ENCODE peak calls at places on chromosomes 6 and 20, in eight cellular contexts. One of them, this sample, is unnamed.

GRCh38 chr20:7976015-7976414 is 35.8 kb upstream of the HAO1 start:
- DNase-seq in cardiac muscle cell: no peak
- DNase-seq in endodermal cell: no peak
- DNase-seq in heart left ventricle: no peak
- DNase-seq in fibroblast of lung: no peak
- DNase-seq in fibroblast of villous mesenchyme: no peak
- DNase-seq in uterus: no peak
- DNase-seq in AG09309: no peak
- DNase-seq in this sample: peak

GRCh38 chr6:149454405-149454848 is 30.4 kb downstream of the ZC3H12D start:
- DNase-seq in cardiac muscle cell: no peak
- DNase-seq in endodermal cell: no peak
- DNase-seq in heart left ventricle: peak
- DNase-seq in fibroblast of lung: peak
- DNase-seq in fibroblast of villous mesenchyme: peak
- DNase-seq in uterus: peak
- DNase-seq in AG09309: peak
- DNase-seq in this sample: peak

GRCh38 chr20:37781626-37782025 is 87.8 kb downstream of the CTNNBL1 start:
- DNase-seq in cardiac muscle cell: no peak
- DNase-seq in endodermal cell: no peak
- DNase-seq in heart left ventricle: no peak
- DNase-seq in fibroblast of lung: peak
- DNase-seq in fibroblast of villous mesenchyme: no peak
- DNase-seq in uterus: no peak
- DNase-seq in AG09309: no peak
- DNase-seq in this sample: peak

GRCh38 chr20:12594410-12595130 is 414.2 kb upstream of the SPTLC3 start:
- DNase-seq in cardiac muscle cell: peak
- DNase-seq in endodermal cell: no peak
- DNase-seq in heart left ventricle: no peak
- DNase-seq in fibroblast of lung: no peak
- DNase-seq in fibroblast of villous mesenchyme: peak
- DNase-seq in uterus: no peak
- DNase-seq in AG09309: no peak
- DNase-seq in this sample: no peak

GRCh38 chr6:125307150-125307838 is 5.5 kb upstream of the HDDC2 start:
- DNase-seq in cardiac muscle cell: no peak
- DNase-seq in endodermal cell: no peak
- DNase-seq in heart left ventricle: no peak
- DNase-seq in fibroblast of lung: peak
- DNase-seq in fibroblast of villous mesenchyme: peak
- DNase-seq in uterus: no peak
- DNase-seq in AG09309: no peak
- DNase-seq in this sample: peak

GRCh38 chr6:139801571-139802321 is 427.3 kb upstream of the CITED2 start:
- DNase-seq in cardiac muscle cell: peak
- DNase-seq in endodermal cell: peak
- DNase-seq in heart left ventricle: no peak
- DNase-seq in fibroblast of lung: peak
- DNase-seq in fibroblast of villous mesenchyme: peak
- DNase-seq in uterus: no peak
- DNase-seq in AG09309: no peak
- DNase-seq in this sample: peak

GRCh38 chr20:34040300-34041015 is 46.7 kb downstream of the RALY start:
- DNase-seq in cardiac muscle cell: peak
- DNase-seq in endodermal cell: no peak
- DNase-seq in heart left ventricle: no peak
- DNase-seq in fibroblast of lung: no peak
- DNase-seq in fibroblast of villous mesenchyme: no peak
- DNase-seq in uterus: no peak
- DNase-seq in AG09309: no peak
- DNase-seq in this sample: no peak

GRCh38 chr6:235763-236360 is 56.4 kb upstream of the DUSP22 start:
- DNase-seq in cardiac muscle cell: no peak
- DNase-seq in endodermal cell: peak
- DNase-seq in heart left ventricle: no peak
- DNase-seq in fibroblast of lung: peak
- DNase-seq in fibroblast of villous mesenchyme: peak
- DNase-seq in uterus: no peak
- DNase-seq in AG09309: no peak
- DNase-seq in this sample: peak

GRCh38 chr6:97850458-97851218 is 567.6 kb upstream of the MMS22L start:
- DNase-seq in cardiac muscle cell: no peak
- DNase-seq in endodermal cell: no peak
- DNase-seq in heart left ventricle: no peak
- DNase-seq in fibroblast of lung: peak
- DNase-seq in fibroblast of villous mesenchyme: peak
- DNase-seq in uterus: no peak
- DNase-seq in AG09309: no peak
- DNase-seq in this sample: peak

GRCh38 chr20:63303095-63303666 is 10.2 kb downstream of the COL20A1 start:
- DNase-seq in cardiac muscle cell: no peak
- DNase-seq in endodermal cell: no peak
- DNase-seq in heart left ventricle: no peak
- DNase-seq in fibroblast of lung: no peak
- DNase-seq in fibroblast of villous mesenchyme: no peak
- DNase-seq in uterus: no peak
- DNase-seq in AG09309: no peak
- DNase-seq in this sample: no peak

DNA sequence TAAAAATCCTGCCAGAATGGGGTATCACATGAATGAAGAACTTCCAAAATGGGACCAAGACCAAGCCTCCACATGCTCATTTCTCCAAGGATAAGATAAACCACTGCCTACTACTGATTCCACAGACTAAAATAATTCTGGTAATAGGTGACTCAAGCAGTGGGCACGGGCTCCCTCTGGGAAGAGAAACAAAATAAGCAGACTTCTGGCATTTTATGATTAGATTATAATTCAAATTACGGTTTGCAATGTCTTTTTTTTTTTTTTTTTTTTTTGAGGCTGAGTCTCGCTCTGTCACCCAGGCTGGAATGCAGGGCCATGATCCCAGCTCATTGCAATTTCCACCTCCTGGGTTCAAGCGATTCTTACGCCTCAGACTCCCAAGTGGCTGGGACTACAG is 16.0 kb downstream of the UQCC1 start:
- DNase-seq in cardiac muscle cell: no peak
- DNase-seq in endodermal cell: no peak
- DNase-seq in heart left ventricle: no peak
- DNase-seq in fibroblast of lung: peak
- DNase-seq in fibroblast of villous mesenchyme: no peak
- DNase-seq in uterus: no peak
- DNase-seq in AG09309: peak
- DNase-seq in this sample: peak
- TF ChIP-seq CTCF in cardiac muscle cell: peak
- TF ChIP-seq CTCF in endodermal cell: no peak
- TF ChIP-seq CTCF in heart left ventricle: no peak
- TF ChIP-seq CTCF in fibroblast of lung: no peak
- TF ChIP-seq CTCF in fibroblast of villous mesenchyme: no peak
- TF ChIP-seq CTCF in uterus: no peak
- TF ChIP-seq CTCF in AG09309: peak
- TF ChIP-seq CTCF in this sample: peak

GRCh38 chr20:17320456-17320855 is 93.6 kb downstream of the PCSK2 start:
- DNase-seq in cardiac muscle cell: no peak
- DNase-seq in endodermal cell: no peak
- DNase-seq in heart left ventricle: no peak
- DNase-seq in fibroblast of lung: no peak
- DNase-seq in fibroblast of villous mesenchyme: no peak
- DNase-seq in uterus: no peak
- DNase-seq in AG09309: no peak
- DNase-seq in this sample: no peak

GRCh38 chr20:17316316-17317038 is 89.6 kb downstream of the PCSK2 start:
- DNase-seq in cardiac muscle cell: no peak
- DNase-seq in endodermal cell: no peak
- DNase-seq in heart left ventricle: no peak
- DNase-seq in fibroblast of lung: no peak
- DNase-seq in fibroblast of villous mesenchyme: no peak
- DNase-seq in uterus: no peak
- DNase-seq in AG09309: no peak
- DNase-seq in this sample: no peak

GRCh38 chr20:17314262-17314661 is 87.4 kb downstream of the PCSK2 start:
- DNase-seq in cardiac muscle cell: no peak
- DNase-seq in endodermal cell: no peak
- DNase-seq in heart left ventricle: no peak
- DNase-seq in fibroblast of lung: no peak
- DNase-seq in fibroblast of villous mesenchyme: no peak
- DNase-seq in uterus: no peak
- DNase-seq in AG09309: no peak
- DNase-seq in this sample: no peak

GRCh38 chr20:17315491-17316231 is 88.8 kb downstream of the PCSK2 start:
- DNase-seq in cardiac muscle cell: no peak
- DNase-seq in endodermal cell: no peak
- DNase-seq in heart left ventricle: no peak
- DNase-seq in fibroblast of lung: no peak
- DNase-seq in fibroblast of villous mesenchyme: no peak
- DNase-seq in uterus: no peak
- DNase-seq in AG09309: no peak
- DNase-seq in this sample: no peak
- H3K4me3 ChIP-seq in cardiac muscle cell: no peak
- H3K4me3 ChIP-seq in endodermal cell: no peak
- H3K4me3 ChIP-seq in heart left ventricle: no peak
- H3K4me3 ChIP-seq in fibroblast of lung: no peak
- H3K4me3 ChIP-seq in fibroblast of villous mesenchyme: no peak
- H3K4me3 ChIP-seq in uterus: no peak
- H3K4me3 ChIP-seq in AG09309: no peak
- H3K4me3 ChIP-seq in this sample: no peak

GRCh38 chr6:28002181-28002580 is 45.1 kb downstream of the OR2B6 start:
- DNase-seq in cardiac muscle cell: no peak
- DNase-seq in endodermal cell: no peak
- DNase-seq in heart left ventricle: no peak
- DNase-seq in fibroblast of lung: no peak
- DNase-seq in fibroblast of villous mesenchyme: no peak
- DNase-seq in uterus: no peak
- DNase-seq in AG09309: no peak
- DNase-seq in this sample: no peak
- TF ChIP-seq CTCF in cardiac muscle cell: no peak
- TF ChIP-seq CTCF in endodermal cell: no peak
- TF ChIP-seq CTCF in heart left ventricle: no peak
- TF ChIP-seq CTCF in fibroblast of lung: no peak
- TF ChIP-seq CTCF in fibroblast of villous mesenchyme: no peak
- TF ChIP-seq CTCF in uterus: no peak
- TF ChIP-seq CTCF in AG09309: no peak
- TF ChIP-seq CTCF in this sample: no peak

DNA sequence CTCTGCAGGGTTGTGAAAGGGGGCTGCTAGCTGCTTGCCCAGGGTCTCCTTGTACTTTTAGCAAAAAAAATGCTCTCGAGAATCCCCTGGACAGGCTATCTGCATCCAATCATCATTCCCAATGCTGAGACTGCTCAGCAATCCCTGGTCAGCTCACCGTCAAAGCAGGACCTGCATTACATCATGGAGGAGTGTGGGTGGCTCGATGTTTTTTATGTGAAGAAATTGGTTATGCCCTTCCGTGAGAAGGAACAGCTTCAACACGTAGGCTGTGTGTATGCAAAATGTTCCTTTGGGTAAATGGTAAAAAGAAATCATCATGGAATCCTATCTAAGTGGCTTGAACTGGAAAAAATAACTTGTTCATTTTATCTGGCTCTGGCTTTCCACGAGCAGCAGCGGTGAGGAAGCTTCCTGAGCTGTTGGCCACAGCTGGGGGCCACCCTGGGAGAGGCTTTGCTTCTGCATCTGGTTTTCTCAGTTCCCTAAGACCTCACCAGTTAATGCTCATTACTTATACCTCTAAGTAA is 111.4 kb downstream of the FYN start:
- DNase-seq in cardiac muscle cell: no peak
- DNase-seq in endodermal cell: no peak
- DNase-seq in heart left ventricle: no peak
- DNase-seq in fibroblast of lung: peak
- DNase-seq in fibroblast of villous mesenchyme: peak
- DNase-seq in uterus: no peak
- DNase-seq in AG09309: no peak
- DNase-seq in this sample: peak
- H3K4me3 ChIP-seq in cardiac muscle cell: no peak
- H3K4me3 ChIP-seq in endodermal cell: no peak
- H3K4me3 ChIP-seq in heart left ventricle: no peak
- H3K4me3 ChIP-seq in fibroblast of lung: no peak
- H3K4me3 ChIP-seq in fibroblast of villous mesenchyme: no peak
- H3K4me3 ChIP-seq in uterus: no peak
- H3K4me3 ChIP-seq in AG09309: no peak
- H3K4me3 ChIP-seq in this sample: no peak

GRCh38 chr6:110996661-110997060 is 14.8 kb downstream of the RPF2 start:
- DNase-seq in cardiac muscle cell: no peak
- DNase-seq in endodermal cell: no peak
- DNase-seq in heart left ventricle: no peak
- DNase-seq in fibroblast of lung: no peak
- DNase-seq in fibroblast of villous mesenchyme: no peak
- DNase-seq in uterus: no peak
- DNase-seq in AG09309: no peak
- DNase-seq in this sample: no peak

DNA sequence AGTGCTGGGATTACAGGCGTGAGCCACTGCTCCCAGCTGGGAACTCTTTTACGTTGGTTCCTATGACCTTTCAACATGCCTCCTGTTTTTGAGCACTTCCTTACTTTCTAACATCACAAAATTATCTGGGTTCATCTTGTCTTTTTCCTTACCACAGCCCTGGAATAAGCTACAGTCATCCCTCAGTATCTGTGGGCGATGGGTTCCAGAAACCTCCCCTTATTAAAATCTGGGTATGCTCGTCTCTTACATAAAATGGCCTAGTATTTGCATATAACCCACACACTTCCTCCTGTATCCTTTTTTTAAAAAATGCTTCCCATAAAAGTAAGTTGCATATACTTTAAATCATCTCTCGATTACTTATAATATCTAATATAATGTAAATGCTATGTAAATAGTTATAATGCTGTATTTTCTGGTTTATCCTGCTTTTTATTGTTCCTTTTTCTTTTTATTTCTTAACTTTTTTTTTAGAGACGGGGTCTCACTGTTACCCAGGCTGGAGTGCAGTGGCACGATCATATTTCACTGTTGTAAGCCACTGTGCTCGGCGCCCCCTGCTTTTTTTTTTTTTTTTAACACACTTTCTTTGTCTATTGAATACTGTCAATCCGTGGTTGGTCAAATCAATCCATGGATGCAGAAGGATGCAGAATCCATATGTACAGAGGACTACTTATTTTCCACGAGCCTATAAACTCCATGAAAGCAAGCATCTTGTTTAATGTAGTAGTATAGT is 9.2 kb downstream of the RPF2 start:
- DNase-seq in cardiac muscle cell: no peak
- DNase-seq in endodermal cell: no peak
- DNase-seq in heart left ventricle: no peak
- DNase-seq in fibroblast of lung: no peak
- DNase-seq in fibroblast of villous mesenchyme: no peak
- DNase-seq in uterus: no peak
- DNase-seq in AG09309: no peak
- DNase-seq in this sample: no peak
- TF ChIP-seq CTCF in cardiac muscle cell: no peak
- TF ChIP-seq CTCF in endodermal cell: peak
- TF ChIP-seq CTCF in heart left ventricle: no peak
- TF ChIP-seq CTCF in fibroblast of lung: no peak
- TF ChIP-seq CTCF in fibroblast of villous mesenchyme: no peak
- TF ChIP-seq CTCF in uterus: no peak
- TF ChIP-seq CTCF in AG09309: no peak
- TF ChIP-seq CTCF in this sample: no peak

GRCh38 chr6:34083227-34083889 is 62.5 kb downstream of the GRM4 start:
- DNase-seq in cardiac muscle cell: no peak
- DNase-seq in endodermal cell: no peak
- DNase-seq in heart left ventricle: no peak
- DNase-seq in fibroblast of lung: no peak
- DNase-seq in fibroblast of villous mesenchyme: no peak
- DNase-seq in uterus: no peak
- DNase-seq in AG09309: no peak
- DNase-seq in this sample: no peak
- H3K4me3 ChIP-seq in cardiac muscle cell: no peak
- H3K4me3 ChIP-seq in endodermal cell: no peak
- H3K4me3 ChIP-seq in heart left ventricle: no peak
- H3K4me3 ChIP-seq in fibroblast of lung: no peak
- H3K4me3 ChIP-seq in fibroblast of villous mesenchyme: no peak
- H3K4me3 ChIP-seq in uterus: no peak
- H3K4me3 ChIP-seq in AG09309: no peak
- H3K4me3 ChIP-seq in this sample: no peak

GRCh38 chr6:154448448-154449096 is 61.9 kb downstream of the CNKSR3 start:
- DNase-seq in cardiac muscle cell: peak
- DNase-seq in endodermal cell: no peak
- DNase-seq in heart left ventricle: no peak
- DNase-seq in fibroblast of lung: peak
- DNase-seq in fibroblast of villous mesenchyme: peak
- DNase-seq in uterus: peak
- DNase-seq in AG09309: peak
- DNase-seq in this sample: peak
- TF ChIP-seq CTCF in cardiac muscle cell: peak
- TF ChIP-seq CTCF in endodermal cell: peak
- TF ChIP-seq CTCF in heart left ventricle: peak
- TF ChIP-seq CTCF in fibroblast of lung: peak
- TF ChIP-seq CTCF in fibroblast of villous mesenchyme: peak
- TF ChIP-seq CTCF in uterus: peak
- TF ChIP-seq CTCF in AG09309: peak
- TF ChIP-seq CTCF in this sample: peak

This sample was measured in fibroblast of mammary gland.